ENCODE peak calls at places on chromosomes 2 and 18, in ten cellular contexts. P is lower lobe of right lung; K is left ventricle myocardium superior; C is upper lobe of left lung; Y is T-cell; Q is central memory CD8-positive, alpha-beta T cell; V is activated T-cell treated with anti-CD3 and anti-CD28 coated beads, Interleukin-2, amount 50 U/mL, for 72 hours; N is heart right ventricle; S is HCT116; J is GM12878. L is an unnamed sample.

GRCh38 chr18:45590060-45590537 is 25.2 kb upstream of the SLC14A2 start:
- ATAC-seq in P (no peak), K (peak; percentile 70), C (peak; percentile 73), Y (no peak), Q (no peak), V (no peak), N (peak; percentile 35), S (no peak), J (no peak), L (peak; percentile 25)

GRCh38 chr2:14492920-14493503 is 139.5 kb upstream of the LRATD1 start:
- ATAC-seq in P (no peak), K (no peak), C (no peak), Y (no peak), Q (no peak), V (no peak), N (no peak), S (no peak), J (no peak), L (peak; percentile 97)

GRCh38 chr2:96342085-96342484 is 6.5 kb downstream of the NCAPH start:
- ATAC-seq in P (no peak), K (no peak), C (no peak), Y (peak; percentile 75), Q (peak; percentile 74), V (peak; percentile 78), N (no peak), S (peak; percentile 36), J (peak; percentile 68), L (peak; percentile 90)

GRCh38 chr2:29430382-29431112 is 315.3 kb downstream of the CLIP4 start:
- ATAC-seq in P (peak; percentile 43), K (peak; percentile 67), C (no peak), Y (no peak), Q (no peak), V (no peak), N (no peak), S (no peak), J (no peak), L (no peak)

GRCh38 chr18:44973282-44973681 is 292.6 kb downstream of the SETBP1 start:
- ATAC-seq in P (no peak), K (no peak), C (no peak), Y (no peak), Q (no peak), V (no peak), N (no peak), S (no peak), J (peak; percentile 48), L (no peak)

GRCh38 chr2:100070078-100070477 is 72.3 kb downstream of the AFF3 start:
- ATAC-seq in P (no peak), K (no peak), C (no peak), Y (no peak), Q (no peak), V (no peak), N (no peak), S (no peak), J (no peak), L (no peak)

GRCh38 chr2:25445464-25445863 is 103.7 kb upstream of the DNMT3A start:
- ATAC-seq in P (no peak), K (no peak), C (no peak), Y (no peak), Q (no peak), V (no peak), N (no peak), S (no peak), J (no peak), L (no peak)

GRCh38 chr2:206084870-206085741 is 868 bp downstream of the INO80D start:
- ATAC-seq in P (peak; percentile 47), K (peak; percentile 47), C (peak; percentile 63), Y (peak; percentile 47), Q (peak; percentile 33), V (peak; percentile 43), N (peak; percentile 45), S (peak; percentile 49), J (peak; percentile 32), L (peak; percentile 42)

GRCh38 chr2:121480826-121481225 is 49.9 kb upstream of the RNU4ATAC start:
- ATAC-seq in P (peak; percentile 8), K (peak; percentile 51), C (peak; percentile 62), Y (no peak), Q (no peak), V (no peak), N (peak; percentile 43), S (no peak), J (no peak), L (peak; percentile 82)

GRCh38 chr2:199309973-199310372 is 147.8 kb downstream of the SATB2 start:
- ATAC-seq in P (no peak), K (no peak), C (no peak), Y (no peak), Q (no peak), V (no peak), N (no peak), S (no peak), J (no peak), L (no peak)

GRCh38 chr2:62177392-62178026 is 18.4 kb upstream of the B3GNT2 start:
- ATAC-seq in P (no peak), K (peak; percentile 70), C (no peak), Y (no peak), Q (no peak), V (no peak), N (peak; percentile 28), S (no peak), J (no peak), L (no peak)

GRCh38 chr2:38232454-38232853 is 144.6 kb downstream of the ATL2 start:
- ATAC-seq in P (no peak), K (peak; percentile 61), C (no peak), Y (no peak), Q (no peak), V (no peak), N (no peak), S (no peak), J (no peak), L (no peak)

L was measured in SK-N-SH treated with all-trans-retinoic acid at 6 μM for 48 hours.